ENCODE peak calls at places on chromosomes 1 and 21, in eight cellular contexts. One of them, this sample, is unnamed.

GRCh38 chr1:188958461-188959115 is 1519.1 kb downstream of the BRINP3 start:
- DNase-seq in EL: peak
- DNase-seq in fibroblast of the conjunctiva: no peak
- DNase-seq in stimulated activated CD4-positive, alpha-beta T cell treated with anti-CD3 and anti-CD28 coated beads, Interleukin-4, amount 100 ng/mL, for 24 hours: no peak
- DNase-seq in skeletal muscle cell: no peak
- DNase-seq in breast epithelium: no peak
- DNase-seq in retina: no peak
- DNase-seq in activated T-helper 1 cell treated with anti-CD3 and anti-CD28 coated beads, Interleukin-2, amount 50 U/mL, for 16 hours: no peak
- DNase-seq in this sample: no peak

GRCh38 chr1:234611799-234612351 is 1.9 kb upstream of the IRF2BP2 start:
- DNase-seq in retina: peak
- DNase-seq in stimulated activated CD4-positive, alpha-beta T cell treated with anti-CD3 and anti-CD28 coated beads, Interleukin-4, amount 100 ng/mL, for 24 hours: peak
- DNase-seq in skeletal muscle cell: no peak
- DNase-seq in fibroblast of the conjunctiva: no peak
- DNase-seq in EL: no peak
- DNase-seq in breast epithelium: no peak
- DNase-seq in activated T-helper 1 cell treated with anti-CD3 and anti-CD28 coated beads, Interleukin-2, amount 50 U/mL, for 16 hours: no peak
- DNase-seq in this sample: peak

GRCh38 chr1:112706505-112707216 is at the start of gene RHOC:
- DNase-seq in retina: peak
- DNase-seq in EL: peak
- DNase-seq in stimulated activated CD4-positive, alpha-beta T cell treated with anti-CD3 and anti-CD28 coated beads, Interleukin-4, amount 100 ng/mL, for 24 hours: peak
- DNase-seq in fibroblast of the conjunctiva: no peak
- DNase-seq in skeletal muscle cell: no peak
- DNase-seq in breast epithelium: no peak
- DNase-seq in activated T-helper 1 cell treated with anti-CD3 and anti-CD28 coated beads, Interleukin-2, amount 50 U/mL, for 16 hours: peak
- DNase-seq in this sample: peak

GRCh38 chr1:73898540-73898939 is 299.4 kb downstream of the LRRIQ3 start:
- DNase-seq in stimulated activated CD4-positive, alpha-beta T cell treated with anti-CD3 and anti-CD28 coated beads, Interleukin-4, amount 100 ng/mL, for 24 hours: no peak
- DNase-seq in activated T-helper 1 cell treated with anti-CD3 and anti-CD28 coated beads, Interleukin-2, amount 50 U/mL, for 16 hours: no peak
- DNase-seq in retina: no peak
- DNase-seq in skeletal muscle cell: no peak
- DNase-seq in EL: no peak
- DNase-seq in fibroblast of the conjunctiva: no peak
- DNase-seq in breast epithelium: no peak
- DNase-seq in this sample: no peak

GRCh38 chr1:51316113-51316763 is 14.1 kb downstream of the TTC39A start:
- DNase-seq in stimulated activated CD4-positive, alpha-beta T cell treated with anti-CD3 and anti-CD28 coated beads, Interleukin-4, amount 100 ng/mL, for 24 hours: no peak
- DNase-seq in activated T-helper 1 cell treated with anti-CD3 and anti-CD28 coated beads, Interleukin-2, amount 50 U/mL, for 16 hours: no peak
- DNase-seq in breast epithelium: no peak
- DNase-seq in fibroblast of the conjunctiva: no peak
- DNase-seq in EL: no peak
- DNase-seq in skeletal muscle cell: no peak
- DNase-seq in retina: no peak
- DNase-seq in this sample: peak

GRCh38 chr21:35508389-35508888 is 459.3 kb upstream of the RUNX1 start:
- DNase-seq in stimulated activated CD4-positive, alpha-beta T cell treated with anti-CD3 and anti-CD28 coated beads, Interleukin-4, amount 100 ng/mL, for 24 hours: no peak
- DNase-seq in activated T-helper 1 cell treated with anti-CD3 and anti-CD28 coated beads, Interleukin-2, amount 50 U/mL, for 16 hours: no peak
- DNase-seq in breast epithelium: no peak
- DNase-seq in skeletal muscle cell: peak
- DNase-seq in EL: peak
- DNase-seq in fibroblast of the conjunctiva: peak
- DNase-seq in retina: no peak
- DNase-seq in this sample: peak

GRCh38 chr1:245822997-245823396 is 668.2 kb downstream of the KIF26B start:
- DNase-seq in fibroblast of the conjunctiva: peak
- DNase-seq in EL: peak
- DNase-seq in activated T-helper 1 cell treated with anti-CD3 and anti-CD28 coated beads, Interleukin-2, amount 50 U/mL, for 16 hours: no peak
- DNase-seq in stimulated activated CD4-positive, alpha-beta T cell treated with anti-CD3 and anti-CD28 coated beads, Interleukin-4, amount 100 ng/mL, for 24 hours: no peak
- DNase-seq in breast epithelium: no peak
- DNase-seq in retina: no peak
- DNase-seq in skeletal muscle cell: peak
- DNase-seq in this sample: no peak

GRCh38 chr1:239833709-239834108 is 258.0 kb upstream of the FMN2 start:
- DNase-seq in retina: no peak
- DNase-seq in stimulated activated CD4-positive, alpha-beta T cell treated with anti-CD3 and anti-CD28 coated beads, Interleukin-4, amount 100 ng/mL, for 24 hours: no peak
- DNase-seq in EL: no peak
- DNase-seq in fibroblast of the conjunctiva: no peak
- DNase-seq in skeletal muscle cell: no peak
- DNase-seq in activated T-helper 1 cell treated with anti-CD3 and anti-CD28 coated beads, Interleukin-2, amount 50 U/mL, for 16 hours: no peak
- DNase-seq in breast epithelium: no peak
- DNase-seq in this sample: no peak

GRCh38 chr1:168260393-168260792 is 20.3 kb upstream of the TBX19 start:
- DNase-seq in stimulated activated CD4-positive, alpha-beta T cell treated with anti-CD3 and anti-CD28 coated beads, Interleukin-4, amount 100 ng/mL, for 24 hours: no peak
- DNase-seq in skeletal muscle cell: no peak
- DNase-seq in fibroblast of the conjunctiva: no peak
- DNase-seq in breast epithelium: no peak
- DNase-seq in activated T-helper 1 cell treated with anti-CD3 and anti-CD28 coated beads, Interleukin-2, amount 50 U/mL, for 16 hours: no peak
- DNase-seq in retina: no peak
- DNase-seq in EL: no peak
- DNase-seq in this sample: no peak

GRCh38 chr1:229102741-229103480 is 168.0 kb upstream of the RAB4A start:
- DNase-seq in retina: no peak
- DNase-seq in activated T-helper 1 cell treated with anti-CD3 and anti-CD28 coated beads, Interleukin-2, amount 50 U/mL, for 16 hours: no peak
- DNase-seq in skeletal muscle cell: no peak
- DNase-seq in EL: no peak
- DNase-seq in stimulated activated CD4-positive, alpha-beta T cell treated with anti-CD3 and anti-CD28 coated beads, Interleukin-4, amount 100 ng/mL, for 24 hours: no peak
- DNase-seq in breast epithelium: no peak
- DNase-seq in fibroblast of the conjunctiva: no peak
- DNase-seq in this sample: no peak

GRCh38 chr1:245370905-245371581 is 216.3 kb downstream of the KIF26B start:
- DNase-seq in EL: no peak
- DNase-seq in fibroblast of the conjunctiva: no peak
- DNase-seq in retina: peak
- DNase-seq in activated T-helper 1 cell treated with anti-CD3 and anti-CD28 coated beads, Interleukin-2, amount 50 U/mL, for 16 hours: no peak
- DNase-seq in breast epithelium: no peak
- DNase-seq in stimulated activated CD4-positive, alpha-beta T cell treated with anti-CD3 and anti-CD28 coated beads, Interleukin-4, amount 100 ng/mL, for 24 hours: no peak
- DNase-seq in skeletal muscle cell: no peak
- DNase-seq in this sample: peak

GRCh38 chr1:9399510-9400424 is 107.1 kb downstream of the SPSB1 start:
- DNase-seq in EL: no peak
- DNase-seq in fibroblast of the conjunctiva: no peak
- DNase-seq in stimulated activated CD4-positive, alpha-beta T cell treated with anti-CD3 and anti-CD28 coated beads, Interleukin-4, amount 100 ng/mL, for 24 hours: no peak
- DNase-seq in retina: peak
- DNase-seq in skeletal muscle cell: no peak
- DNase-seq in activated T-helper 1 cell treated with anti-CD3 and anti-CD28 coated beads, Interleukin-2, amount 50 U/mL, for 16 hours: no peak
- DNase-seq in breast epithelium: no peak
- DNase-seq in this sample: no peak

GRCh38 chr1:97137862-97138514 is 416.4 kb downstream of the PTBP2 start:
- DNase-seq in breast epithelium: no peak
- DNase-seq in fibroblast of the conjunctiva: peak
- DNase-seq in skeletal muscle cell: peak
- DNase-seq in EL: peak
- DNase-seq in stimulated activated CD4-positive, alpha-beta T cell treated with anti-CD3 and anti-CD28 coated beads, Interleukin-4, amount 100 ng/mL, for 24 hours: no peak
- DNase-seq in retina: peak
- DNase-seq in activated T-helper 1 cell treated with anti-CD3 and anti-CD28 coated beads, Interleukin-2, amount 50 U/mL, for 16 hours: no peak
- DNase-seq in this sample: peak

GRCh38 chr1:31881698-31882000 is 56.5 kb downstream of the PTP4A2 start:
- DNase-seq in stimulated activated CD4-positive, alpha-beta T cell treated with anti-CD3 and anti-CD28 coated beads, Interleukin-4, amount 100 ng/mL, for 24 hours: no peak
- DNase-seq in EL: no peak
- DNase-seq in activated T-helper 1 cell treated with anti-CD3 and anti-CD28 coated beads, Interleukin-2, amount 50 U/mL, for 16 hours: no peak
- DNase-seq in skeletal muscle cell: no peak
- DNase-seq in retina: no peak
- DNase-seq in fibroblast of the conjunctiva: no peak
- DNase-seq in breast epithelium: no peak
- DNase-seq in this sample: no peak

GRCh38 chr1:171902527-171902926 is 61.2 kb downstream of the DNM3 start:
- DNase-seq in stimulated activated CD4-positive, alpha-beta T cell treated with anti-CD3 and anti-CD28 coated beads, Interleukin-4, amount 100 ng/mL, for 24 hours: no peak
- DNase-seq in retina: no peak
- DNase-seq in fibroblast of the conjunctiva: no peak
- DNase-seq in EL: no peak
- DNase-seq in skeletal muscle cell: no peak
- DNase-seq in activated T-helper 1 cell treated with anti-CD3 and anti-CD28 coated beads, Interleukin-2, amount 50 U/mL, for 16 hours: no peak
- DNase-seq in breast epithelium: no peak
- DNase-seq in this sample: no peak

GRCh38 chr1:100794719-100795645 is 75.4 kb downstream of the VCAM1 start:
- DNase-seq in fibroblast of the conjunctiva: no peak
- DNase-seq in stimulated activated CD4-positive, alpha-beta T cell treated with anti-CD3 and anti-CD28 coated beads, Interleukin-4, amount 100 ng/mL, for 24 hours: no peak
- DNase-seq in EL: peak
- DNase-seq in breast epithelium: no peak
- DNase-seq in skeletal muscle cell: peak
- DNase-seq in activated T-helper 1 cell treated with anti-CD3 and anti-CD28 coated beads, Interleukin-2, amount 50 U/mL, for 16 hours: no peak
- DNase-seq in retina: no peak
- DNase-seq in this sample: no peak

GRCh38 chr1:96306809-96307208 is 414.8 kb upstream of the PTBP2 start:
- DNase-seq in retina: no peak
- DNase-seq in skeletal muscle cell: peak
- DNase-seq in EL: peak
- DNase-seq in fibroblast of the conjunctiva: peak
- DNase-seq in breast epithelium: no peak
- DNase-seq in activated T-helper 1 cell treated with anti-CD3 and anti-CD28 coated beads, Interleukin-2, amount 50 U/mL, for 16 hours: no peak
- DNase-seq in stimulated activated CD4-positive, alpha-beta T cell treated with anti-CD3 and anti-CD28 coated beads, Interleukin-4, amount 100 ng/mL, for 24 hours: no peak
- DNase-seq in this sample: no peak

GRCh38 chr1:226553594-226554279 is 5.2 kb downstream of the STUM start:
- DNase-seq in activated T-helper 1 cell treated with anti-CD3 and anti-CD28 coated beads, Interleukin-2, amount 50 U/mL, for 16 hours: no peak
- DNase-seq in skeletal muscle cell: no peak
- DNase-seq in retina: no peak
- DNase-seq in EL: no peak
- DNase-seq in fibroblast of the conjunctiva: no peak
- DNase-seq in stimulated activated CD4-positive, alpha-beta T cell treated with anti-CD3 and anti-CD28 coated beads, Interleukin-4, amount 100 ng/mL, for 24 hours: no peak
- DNase-seq in breast epithelium: no peak
- DNase-seq in this sample: no peak

GRCh38 chr1:212794561-212795014 is 2.9 kb downstream of the TATDN3 start:
- DNase-seq in stimulated activated CD4-positive, alpha-beta T cell treated with anti-CD3 and anti-CD28 coated beads, Interleukin-4, amount 100 ng/mL, for 24 hours: no peak
- DNase-seq in retina: no peak
- DNase-seq in activated T-helper 1 cell treated with anti-CD3 and anti-CD28 coated beads, Interleukin-2, amount 50 U/mL, for 16 hours: no peak
- DNase-seq in breast epithelium: no peak
- DNase-seq in fibroblast of the conjunctiva: no peak
- DNase-seq in skeletal muscle cell: no peak
- DNase-seq in EL: no peak
- DNase-seq in this sample: peak

GRCh38 chr1:64280001-64280400 is 76.6 kb downstream of the UBE2U start:
- DNase-seq in fibroblast of the conjunctiva: no peak
- DNase-seq in EL: no peak
- DNase-seq in skeletal muscle cell: no peak
- DNase-seq in activated T-helper 1 cell treated with anti-CD3 and anti-CD28 coated beads, Interleukin-2, amount 50 U/mL, for 16 hours: no peak
- DNase-seq in stimulated activated CD4-positive, alpha-beta T cell treated with anti-CD3 and anti-CD28 coated beads, Interleukin-4, amount 100 ng/mL, for 24 hours: no peak
- DNase-seq in breast epithelium: no peak
- DNase-seq in retina: no peak
- DNase-seq in this sample: no peak

This sample was measured in body of pancreas.